ENCODE peak calls at places on chromosomes 2 and 18, in seven cellular contexts. O is neural progenitor cell; G is CD8-positive, alpha-beta memory T cell; Z is right cardiac atrium; P is CD4-positive, alpha-beta memory T cell; V is heart right ventricle; S is heart left ventricle. T is an unnamed sample.

GRCh38 chr2:85413592-85414421 is 3.6 kb upstream of the CAPG start:
- DNase-seq in Z (peak; percentile 69), S (peak; percentile 66), V (no peak), G (no peak), O (peak; percentile 69), P (no peak), T (no peak)

GRCh38 chr18:41532344-41533086 is 422.5 kb upstream of the PIK3C3 start:
- DNase-seq in V (no peak), Z (no peak), P (no peak), G (no peak), S (no peak), O (peak; percentile 25), T (no peak)

GRCh38 chr18:65936678-65937077 is 185.9 kb downstream of the CDH7 start:
- DNase-seq in G (no peak), Z (no peak), S (no peak), V (no peak), P (no peak), O (no peak), T (no peak)

GRCh38 chr2:62814132-62814531 is 108.6 kb downstream of the EHBP1 start:
- DNase-seq in S (no peak), Z (no peak), P (no peak), G (no peak), O (no peak), V (peak; percentile 25), T (no peak)

GRCh38 chr2:45607701-45608100 is 3.4 kb downstream of the SRBD1 start:
- DNase-seq in S (no peak), Z (no peak), O (peak; percentile 67), P (no peak), G (no peak), V (no peak), T (no peak)

GRCh38 chr2:26581991-26582842 is 58.9 kb downstream of the CIB4 start:
- DNase-seq in Z (no peak), G (no peak), V (no peak), O (no peak), P (no peak), S (no peak), T (no peak)

GRCh38 chr2:2715036-2715818 is 384.2 kb upstream of the MYT1L start:
- DNase-seq in S (peak; percentile 22), P (no peak), O (no peak), G (no peak), V (no peak), Z (no peak), T (no peak)

GRCh38 chr2:32711219-32711618 is 83.4 kb downstream of the TTC27 start:
- DNase-seq in O (no peak), V (peak; percentile 22), G (no peak), P (no peak), Z (no peak), S (no peak), T (no peak)

GRCh38 chr2:63849381-63850203 is 7.9 kb downstream of the UGP2 start:
- DNase-seq in S (no peak), O (peak; percentile 64), P (no peak), V (no peak), Z (no peak), G (no peak), T (no peak)
- H3K4me3 ChIP-seq in S (no peak overlapping the region), O (peak overlapping the region; percentile 31), P (no peak overlapping the region), V (no peak overlapping the region), Z (no peak overlapping the region), G (no peak overlapping the region), T (no peak overlapping the region)

GRCh38 chr18:8620845-8621244 is 11.6 kb downstream of the RAB12 start:
- DNase-seq in S (no peak), O (no peak), P (no peak), V (no peak), G (no peak), Z (no peak), T (no peak)
- H3K4me3 ChIP-seq in S (no peak overlapping the region), O (no peak overlapping the region), P (no peak overlapping the region), V (no peak overlapping the region), G (no peak overlapping the region), Z (no peak overlapping the region), T (no peak overlapping the region)

DNA sequence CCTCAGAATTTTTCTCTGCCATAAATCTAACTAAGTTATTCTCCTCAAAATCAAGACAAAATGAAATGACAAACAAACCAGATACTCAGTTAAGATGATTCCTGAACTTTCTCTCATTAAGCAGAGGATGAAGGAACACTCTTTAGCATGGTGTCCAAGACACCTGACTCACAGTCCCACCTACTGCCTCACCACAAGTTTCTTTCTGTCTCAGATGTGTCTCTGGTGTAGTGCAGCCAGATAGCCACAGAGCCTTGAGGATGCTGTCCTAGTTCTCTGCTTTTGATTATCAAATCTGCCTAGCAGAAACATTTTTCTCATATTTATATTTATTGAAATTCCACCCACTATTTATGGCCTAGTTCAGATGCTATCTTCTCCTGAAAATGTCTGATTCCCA is 103.6 kb upstream of the TMEM200C start:
- DNase-seq in P (no peak), O (no peak), S (no peak), G (no peak), V (no peak), Z (no peak), T (no peak)
- H3K4me3 ChIP-seq in P (no peak overlapping the region), O (no peak overlapping the region), S (no peak overlapping the region), G (no peak overlapping the region), V (no peak overlapping the region), Z (no peak overlapping the region), T (no peak overlapping the region)

DNA sequence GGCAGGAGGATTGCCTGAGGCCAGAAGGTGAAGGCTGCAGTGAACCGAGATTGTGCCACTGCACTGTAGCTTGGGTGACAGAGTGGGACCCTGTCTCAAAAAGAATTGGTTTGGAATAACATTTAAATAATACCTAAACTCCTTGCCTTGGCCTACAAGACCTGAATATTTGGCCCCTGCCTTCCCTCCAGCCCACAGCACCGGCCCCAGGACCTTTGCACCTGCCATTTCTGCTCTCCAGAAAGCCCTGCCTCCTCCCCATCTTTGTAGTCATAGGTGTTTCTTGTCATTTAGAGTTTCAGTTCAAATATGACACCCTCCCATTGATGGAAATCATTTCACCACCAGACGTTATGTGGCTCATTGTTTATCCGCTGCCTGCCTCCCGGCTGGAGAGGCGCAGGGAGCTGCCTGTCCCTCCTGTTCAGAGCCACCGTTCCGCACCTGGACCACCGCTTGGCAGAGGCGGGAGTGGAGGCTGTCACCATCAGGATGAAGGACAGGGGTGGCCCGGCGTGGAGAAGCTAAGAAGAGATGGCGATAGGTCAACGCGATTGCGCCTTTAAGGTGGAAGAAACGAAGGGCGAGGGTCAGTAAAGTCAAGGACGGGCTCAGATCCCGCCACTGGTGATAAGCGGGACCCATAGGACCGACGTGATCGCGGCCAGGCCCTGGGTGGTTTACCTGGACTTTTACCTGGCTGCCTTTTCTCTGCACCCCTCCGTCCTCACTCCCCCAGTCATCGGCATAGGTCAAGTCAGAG is 638 bp upstream of the LPIN1 start:
- DNase-seq in Z (peak; percentile 69), O (no peak), S (no peak), V (no peak), P (no peak), G (no peak), T (no peak)
- H3K4me3 ChIP-seq in Z (peak overlapping the region; percentile 5), O (no peak overlapping the region), S (peak overlapping the region; percentile 66), V (peak overlapping the region; percentile 74), P (no peak overlapping the region), G (peak overlapping the region; percentile 52), T (peak overlapping the region; percentile 74)

DNA sequence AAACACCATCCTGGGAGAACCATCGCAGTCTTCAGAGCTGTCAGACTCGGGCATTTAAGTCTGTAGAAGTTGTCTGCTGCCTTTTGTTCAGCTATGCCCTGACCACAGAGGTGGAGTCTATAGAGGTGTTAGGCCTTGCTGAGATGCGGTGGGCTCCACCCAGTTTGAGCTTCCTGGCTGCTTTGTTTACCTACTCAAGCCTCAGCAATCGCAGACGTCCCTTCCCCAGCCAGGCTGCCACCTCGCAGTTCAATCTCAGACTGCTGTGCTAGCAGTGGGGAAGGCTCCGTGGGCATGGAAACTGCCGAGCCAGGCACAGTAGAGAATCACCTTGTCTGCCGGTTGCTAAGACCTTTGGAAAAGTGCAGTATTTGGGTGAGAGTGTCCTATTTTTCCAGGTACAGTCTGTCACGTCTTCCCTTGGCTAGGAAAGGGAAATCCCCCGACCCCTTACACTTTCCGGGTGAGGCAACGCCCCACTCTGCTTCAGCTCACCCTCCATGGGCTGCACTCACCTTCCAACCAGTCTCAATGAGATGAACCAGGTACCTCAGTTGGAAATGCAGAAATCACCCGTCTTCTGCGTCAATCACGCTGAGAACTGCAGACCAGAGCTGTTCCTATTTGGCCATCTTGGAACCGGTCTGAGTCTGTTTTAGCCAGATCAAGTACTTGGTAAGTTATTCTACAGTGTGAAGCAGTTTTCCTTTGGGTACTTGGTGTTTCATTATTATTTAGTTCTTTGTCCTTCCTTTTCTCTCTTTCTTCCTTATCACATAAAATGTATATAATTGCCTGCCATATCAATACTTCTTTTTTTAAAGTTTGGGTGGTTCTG is 71.5 kb downstream of the CDC42EP3 start:
- DNase-seq in S (no peak), G (peak; percentile 90), P (peak; percentile 85), V (no peak), O (no peak), Z (no peak), T (no peak)
- H3K4me3 ChIP-seq in S (no peak overlapping the region), G (peak overlapping the region; percentile 19), P (peak overlapping the region; percentile 80), V (no peak overlapping the region), O (no peak overlapping the region), Z (no peak overlapping the region), T (no peak overlapping the region)

DNA sequence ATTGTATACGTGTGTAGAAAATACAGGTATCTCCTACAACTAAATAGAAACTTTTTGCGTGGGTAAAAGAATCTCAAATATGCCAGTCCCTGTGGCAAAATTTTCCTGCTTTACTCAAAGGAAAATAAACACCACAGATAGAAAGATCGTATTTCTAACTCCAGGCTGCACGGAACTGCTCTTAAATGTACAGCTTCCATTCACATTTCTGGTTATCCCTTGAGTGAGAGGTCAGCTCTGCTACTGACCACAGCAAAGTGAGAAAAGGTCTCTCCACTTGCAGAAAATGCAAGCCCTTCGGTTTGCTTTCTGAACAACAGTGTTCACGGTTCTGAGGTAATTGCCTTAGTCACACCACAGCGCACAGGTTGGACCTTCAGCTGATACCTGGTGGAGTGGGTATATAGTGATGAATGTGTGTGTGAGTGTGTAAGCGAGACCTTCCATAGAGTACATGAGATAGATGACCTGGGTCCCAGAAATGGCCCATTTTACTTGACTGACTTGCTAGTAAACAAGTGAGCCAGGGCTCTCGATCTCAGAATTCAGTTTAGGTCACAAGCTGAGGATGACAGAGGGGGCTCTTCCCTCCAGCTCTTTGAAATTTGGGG is 52.1 kb downstream of the ALPK2 start:
- DNase-seq in V (no peak), Z (no peak), G (no peak), S (no peak), P (no peak), O (no peak), T (no peak)
- H3K4me3 ChIP-seq in V (no peak overlapping the region), Z (no peak overlapping the region), G (no peak overlapping the region), S (no peak overlapping the region), P (no peak overlapping the region), O (no peak overlapping the region), T (no peak overlapping the region)